ENCODE peak calls at places on chromosomes 2 and 18, in nine cellular contexts. One of them, this sample, is unnamed.

GRCh38 chr2:13822365-13822764 is 810.2 kb upstream of the LRATD1 start:
- DNase-seq in NCI-H1105: no peak
- DNase-seq in D341Med: no peak
- DNase-seq in RWPE2: no peak
- DNase-seq in H54: no peak
- DNase-seq in activated effector memory CD4-positive, alpha-beta T cell treated with anti-CD3 and anti-CD28 coated beads, Interleukin-2, amount 50 U/mL, for 16 hours: no peak
- DNase-seq in NCI-H2081: no peak
- DNase-seq in activated CD4-positive, alpha-beta T cell treated with anti-CD3 and anti-CD28 coated beads, Interleukin-2, amount 50 U/mL, for 1 hour: no peak
- DNase-seq in hepatocyte: no peak
- DNase-seq in this sample: no peak

GRCh38 chr2:100054426-100054825 is 88.0 kb downstream of the AFF3 start:
- DNase-seq in RWPE2: no peak
- DNase-seq in activated CD4-positive, alpha-beta T cell treated with anti-CD3 and anti-CD28 coated beads, Interleukin-2, amount 50 U/mL, for 1 hour: no peak
- DNase-seq in NCI-H2081: no peak
- DNase-seq in hepatocyte: no peak
- DNase-seq in D341Med: no peak
- DNase-seq in NCI-H1105: no peak
- DNase-seq in H54: no peak
- DNase-seq in activated effector memory CD4-positive, alpha-beta T cell treated with anti-CD3 and anti-CD28 coated beads, Interleukin-2, amount 50 U/mL, for 16 hours: no peak
- DNase-seq in this sample: no peak

GRCh38 chr2:17373736-17374135 is 144.5 kb downstream of the RAD51AP2 start:
- DNase-seq in activated CD4-positive, alpha-beta T cell treated with anti-CD3 and anti-CD28 coated beads, Interleukin-2, amount 50 U/mL, for 1 hour: no peak
- DNase-seq in D341Med: no peak
- DNase-seq in activated effector memory CD4-positive, alpha-beta T cell treated with anti-CD3 and anti-CD28 coated beads, Interleukin-2, amount 50 U/mL, for 16 hours: no peak
- DNase-seq in hepatocyte: no peak
- DNase-seq in RWPE2: no peak
- DNase-seq in NCI-H2081: no peak
- DNase-seq in NCI-H1105: no peak
- DNase-seq in H54: no peak
- DNase-seq in this sample: peak

GRCh38 chr2:142980246-142981068 is 103.0 kb downstream of the KYNU start:
- DNase-seq in activated effector memory CD4-positive, alpha-beta T cell treated with anti-CD3 and anti-CD28 coated beads, Interleukin-2, amount 50 U/mL, for 16 hours: no peak
- DNase-seq in activated CD4-positive, alpha-beta T cell treated with anti-CD3 and anti-CD28 coated beads, Interleukin-2, amount 50 U/mL, for 1 hour: no peak
- DNase-seq in NCI-H2081: peak
- DNase-seq in D341Med: peak
- DNase-seq in RWPE2: no peak
- DNase-seq in hepatocyte: peak
- DNase-seq in H54: no peak
- DNase-seq in NCI-H1105: peak
- DNase-seq in this sample: no peak

GRCh38 chr2:134819334-134819733 is 19.1 kb upstream of the ACMSD start:
- DNase-seq in H54: peak
- DNase-seq in RWPE2: no peak
- DNase-seq in hepatocyte: no peak
- DNase-seq in activated effector memory CD4-positive, alpha-beta T cell treated with anti-CD3 and anti-CD28 coated beads, Interleukin-2, amount 50 U/mL, for 16 hours: no peak
- DNase-seq in D341Med: no peak
- DNase-seq in NCI-H1105: no peak
- DNase-seq in NCI-H2081: no peak
- DNase-seq in activated CD4-positive, alpha-beta T cell treated with anti-CD3 and anti-CD28 coated beads, Interleukin-2, amount 50 U/mL, for 1 hour: no peak
- DNase-seq in this sample: peak

GRCh38 chr18:360676-361075 is 92.8 kb upstream of the THOC1 start:
- DNase-seq in H54: no peak
- DNase-seq in activated effector memory CD4-positive, alpha-beta T cell treated with anti-CD3 and anti-CD28 coated beads, Interleukin-2, amount 50 U/mL, for 16 hours: no peak
- DNase-seq in D341Med: no peak
- DNase-seq in RWPE2: no peak
- DNase-seq in NCI-H2081: no peak
- DNase-seq in NCI-H1105: no peak
- DNase-seq in activated CD4-positive, alpha-beta T cell treated with anti-CD3 and anti-CD28 coated beads, Interleukin-2, amount 50 U/mL, for 1 hour: no peak
- DNase-seq in hepatocyte: no peak
- DNase-seq in this sample: no peak

GRCh38 chr2:221629478-221629877 is 57.4 kb upstream of the EPHA4 start:
- DNase-seq in NCI-H2081: no peak
- DNase-seq in RWPE2: no peak
- DNase-seq in activated effector memory CD4-positive, alpha-beta T cell treated with anti-CD3 and anti-CD28 coated beads, Interleukin-2, amount 50 U/mL, for 16 hours: no peak
- DNase-seq in activated CD4-positive, alpha-beta T cell treated with anti-CD3 and anti-CD28 coated beads, Interleukin-2, amount 50 U/mL, for 1 hour: no peak
- DNase-seq in H54: peak
- DNase-seq in NCI-H1105: no peak
- DNase-seq in hepatocyte: peak
- DNase-seq in D341Med: no peak
- DNase-seq in this sample: peak

GRCh38 chr18:9731380-9731779 is 23.3 kb downstream of the RAB31 start:
- DNase-seq in D341Med: no peak
- DNase-seq in RWPE2: no peak
- DNase-seq in hepatocyte: no peak
- DNase-seq in H54: no peak
- DNase-seq in activated CD4-positive, alpha-beta T cell treated with anti-CD3 and anti-CD28 coated beads, Interleukin-2, amount 50 U/mL, for 1 hour: no peak
- DNase-seq in activated effector memory CD4-positive, alpha-beta T cell treated with anti-CD3 and anti-CD28 coated beads, Interleukin-2, amount 50 U/mL, for 16 hours: no peak
- DNase-seq in NCI-H1105: no peak
- DNase-seq in NCI-H2081: no peak
- DNase-seq in this sample: no peak

GRCh38 chr2:224749136-224749535 is 33.0 kb upstream of the CCDC195 start:
- DNase-seq in D341Med: no peak
- DNase-seq in NCI-H2081: peak
- DNase-seq in hepatocyte: no peak
- DNase-seq in RWPE2: no peak
- DNase-seq in NCI-H1105: no peak
- DNase-seq in activated effector memory CD4-positive, alpha-beta T cell treated with anti-CD3 and anti-CD28 coated beads, Interleukin-2, amount 50 U/mL, for 16 hours: no peak
- DNase-seq in H54: no peak
- DNase-seq in activated CD4-positive, alpha-beta T cell treated with anti-CD3 and anti-CD28 coated beads, Interleukin-2, amount 50 U/mL, for 1 hour: no peak
- DNase-seq in this sample: no peak

GRCh38 chr18:36187826-36188721 is 777 bp downstream of the MOCOS start:
- DNase-seq in RWPE2: no peak
- DNase-seq in D341Med: peak
- DNase-seq in activated effector memory CD4-positive, alpha-beta T cell treated with anti-CD3 and anti-CD28 coated beads, Interleukin-2, amount 50 U/mL, for 16 hours: no peak
- DNase-seq in NCI-H2081: no peak
- DNase-seq in H54: peak
- DNase-seq in activated CD4-positive, alpha-beta T cell treated with anti-CD3 and anti-CD28 coated beads, Interleukin-2, amount 50 U/mL, for 1 hour: no peak
- DNase-seq in NCI-H1105: no peak
- DNase-seq in hepatocyte: peak
- DNase-seq in this sample: no peak

GRCh38 chr2:96146881-96147592 is 1.8 kb upstream of the DUSP2 start:
- DNase-seq in D341Med: no peak
- DNase-seq in NCI-H2081: peak
- DNase-seq in hepatocyte: no peak
- DNase-seq in NCI-H1105: peak
- DNase-seq in activated CD4-positive, alpha-beta T cell treated with anti-CD3 and anti-CD28 coated beads, Interleukin-2, amount 50 U/mL, for 1 hour: no peak
- DNase-seq in RWPE2: peak
- DNase-seq in activated effector memory CD4-positive, alpha-beta T cell treated with anti-CD3 and anti-CD28 coated beads, Interleukin-2, amount 50 U/mL, for 16 hours: peak
- DNase-seq in H54: no peak
- DNase-seq in this sample: no peak

GRCh38 chr18:62741118-62741566 is 25.8 kb downstream of the PHLPP1 start:
- DNase-seq in NCI-H1105: no peak
- DNase-seq in NCI-H2081: no peak
- DNase-seq in H54: no peak
- DNase-seq in activated CD4-positive, alpha-beta T cell treated with anti-CD3 and anti-CD28 coated beads, Interleukin-2, amount 50 U/mL, for 1 hour: no peak
- DNase-seq in hepatocyte: peak
- DNase-seq in activated effector memory CD4-positive, alpha-beta T cell treated with anti-CD3 and anti-CD28 coated beads, Interleukin-2, amount 50 U/mL, for 16 hours: no peak
- DNase-seq in RWPE2: no peak
- DNase-seq in D341Med: no peak
- DNase-seq in this sample: no peak

GRCh38 chr2:241804326-241805276 is 4.4 kb upstream of the NEU4 start:
- DNase-seq in RWPE2: no peak
- DNase-seq in D341Med: peak
- DNase-seq in hepatocyte: peak
- DNase-seq in activated CD4-positive, alpha-beta T cell treated with anti-CD3 and anti-CD28 coated beads, Interleukin-2, amount 50 U/mL, for 1 hour: no peak
- DNase-seq in H54: no peak
- DNase-seq in NCI-H2081: no peak
- DNase-seq in activated effector memory CD4-positive, alpha-beta T cell treated with anti-CD3 and anti-CD28 coated beads, Interleukin-2, amount 50 U/mL, for 16 hours: peak
- DNase-seq in NCI-H1105: no peak
- DNase-seq in this sample: no peak

GRCh38 chr18:63775166-63775730 is at the start of gene SERPINB7:
- DNase-seq in D341Med: no peak
- DNase-seq in activated effector memory CD4-positive, alpha-beta T cell treated with anti-CD3 and anti-CD28 coated beads, Interleukin-2, amount 50 U/mL, for 16 hours: no peak
- DNase-seq in NCI-H1105: no peak
- DNase-seq in hepatocyte: peak
- DNase-seq in activated CD4-positive, alpha-beta T cell treated with anti-CD3 and anti-CD28 coated beads, Interleukin-2, amount 50 U/mL, for 1 hour: no peak
- DNase-seq in RWPE2: peak
- DNase-seq in H54: peak
- DNase-seq in NCI-H2081: no peak
- DNase-seq in this sample: peak

GRCh38 chr2:18787726-18788125 is 198.4 kb upstream of the NT5C1B start:
- DNase-seq in D341Med: no peak
- DNase-seq in activated CD4-positive, alpha-beta T cell treated with anti-CD3 and anti-CD28 coated beads, Interleukin-2, amount 50 U/mL, for 1 hour: no peak
- DNase-seq in hepatocyte: peak
- DNase-seq in NCI-H1105: no peak
- DNase-seq in RWPE2: no peak
- DNase-seq in NCI-H2081: no peak
- DNase-seq in H54: no peak
- DNase-seq in activated effector memory CD4-positive, alpha-beta T cell treated with anti-CD3 and anti-CD28 coated beads, Interleukin-2, amount 50 U/mL, for 16 hours: no peak
- DNase-seq in this sample: no peak

GRCh38 chr2:112644933-112645395 is 775 bp upstream of the SLC20A1 start:
- DNase-seq in hepatocyte: no peak
- DNase-seq in activated CD4-positive, alpha-beta T cell treated with anti-CD3 and anti-CD28 coated beads, Interleukin-2, amount 50 U/mL, for 1 hour: no peak
- DNase-seq in activated effector memory CD4-positive, alpha-beta T cell treated with anti-CD3 and anti-CD28 coated beads, Interleukin-2, amount 50 U/mL, for 16 hours: no peak
- DNase-seq in NCI-H2081: no peak
- DNase-seq in D341Med: no peak
- DNase-seq in NCI-H1105: no peak
- DNase-seq in H54: no peak
- DNase-seq in RWPE2: no peak
- DNase-seq in this sample: peak

GRCh38 chr2:9262671-9263171 is 56.1 kb downstream of the ASAP2 start:
- DNase-seq in NCI-H1105: no peak
- DNase-seq in hepatocyte: no peak
- DNase-seq in activated CD4-positive, alpha-beta T cell treated with anti-CD3 and anti-CD28 coated beads, Interleukin-2, amount 50 U/mL, for 1 hour: no peak
- DNase-seq in RWPE2: no peak
- DNase-seq in D341Med: no peak
- DNase-seq in NCI-H2081: no peak
- DNase-seq in H54: no peak
- DNase-seq in activated effector memory CD4-positive, alpha-beta T cell treated with anti-CD3 and anti-CD28 coated beads, Interleukin-2, amount 50 U/mL, for 16 hours: no peak
- DNase-seq in this sample: no peak

GRCh38 chr2:120227111-120227991 is 4.2 kb upstream of the TMEM185B start:
- DNase-seq in activated CD4-positive, alpha-beta T cell treated with anti-CD3 and anti-CD28 coated beads, Interleukin-2, amount 50 U/mL, for 1 hour: no peak
- DNase-seq in RWPE2: no peak
- DNase-seq in activated effector memory CD4-positive, alpha-beta T cell treated with anti-CD3 and anti-CD28 coated beads, Interleukin-2, amount 50 U/mL, for 16 hours: no peak
- DNase-seq in NCI-H1105: no peak
- DNase-seq in H54: no peak
- DNase-seq in NCI-H2081: no peak
- DNase-seq in hepatocyte: no peak
- DNase-seq in D341Med: no peak
- DNase-seq in this sample: no peak

GRCh38 chr2:43762286-43762685 is 11.6 kb upstream of the DYNC2LI1 start:
- DNase-seq in H54: no peak
- DNase-seq in hepatocyte: no peak
- DNase-seq in NCI-H1105: no peak
- DNase-seq in NCI-H2081: no peak
- DNase-seq in activated CD4-positive, alpha-beta T cell treated with anti-CD3 and anti-CD28 coated beads, Interleukin-2, amount 50 U/mL, for 1 hour: no peak
- DNase-seq in RWPE2: no peak
- DNase-seq in D341Med: no peak
- DNase-seq in activated effector memory CD4-positive, alpha-beta T cell treated with anti-CD3 and anti-CD28 coated beads, Interleukin-2, amount 50 U/mL, for 16 hours: no peak
- DNase-seq in this sample: no peak

GRCh38 chr2:230512955-230513748 is 97.2 kb downstream of the SP100 start:
- DNase-seq in RWPE2: no peak
- DNase-seq in activated CD4-positive, alpha-beta T cell treated with anti-CD3 and anti-CD28 coated beads, Interleukin-2, amount 50 U/mL, for 1 hour: no peak
- DNase-seq in D341Med: no peak
- DNase-seq in H54: no peak
- DNase-seq in hepatocyte: peak
- DNase-seq in activated effector memory CD4-positive, alpha-beta T cell treated with anti-CD3 and anti-CD28 coated beads, Interleukin-2, amount 50 U/mL, for 16 hours: no peak
- DNase-seq in NCI-H2081: no peak
- DNase-seq in NCI-H1105: no peak
- DNase-seq in this sample: no peak

GRCh38 chr2:159117658-159118057 is 149.2 kb downstream of the TANC1 start:
- DNase-seq in H54: no peak
- DNase-seq in hepatocyte: no peak
- DNase-seq in NCI-H2081: no peak
- DNase-seq in D341Med: no peak
- DNase-seq in RWPE2: no peak
- DNase-seq in activated effector memory CD4-positive, alpha-beta T cell treated with anti-CD3 and anti-CD28 coated beads, Interleukin-2, amount 50 U/mL, for 16 hours: no peak
- DNase-seq in NCI-H1105: no peak
- DNase-seq in activated CD4-positive, alpha-beta T cell treated with anti-CD3 and anti-CD28 coated beads, Interleukin-2, amount 50 U/mL, for 1 hour: no peak
- DNase-seq in this sample: no peak

GRCh38 chr2:39158351-39158750 is 37.5 kb upstream of the SOS1 start:
- DNase-seq in NCI-H1105: no peak
- DNase-seq in H54: no peak
- DNase-seq in NCI-H2081: no peak
- DNase-seq in activated CD4-positive, alpha-beta T cell treated with anti-CD3 and anti-CD28 coated beads, Interleukin-2, amount 50 U/mL, for 1 hour: no peak
- DNase-seq in RWPE2: no peak
- DNase-seq in hepatocyte: no peak
- DNase-seq in activated effector memory CD4-positive, alpha-beta T cell treated with anti-CD3 and anti-CD28 coated beads, Interleukin-2, amount 50 U/mL, for 16 hours: no peak
- DNase-seq in D341Med: no peak
- DNase-seq in this sample: no peak

GRCh38 chr2:137467246-137467862 is 496.9 kb upstream of the HNMT start:
- DNase-seq in hepatocyte: peak
- DNase-seq in NCI-H2081: peak
- DNase-seq in NCI-H1105: peak
- DNase-seq in activated effector memory CD4-positive, alpha-beta T cell treated with anti-CD3 and anti-CD28 coated beads, Interleukin-2, amount 50 U/mL, for 16 hours: no peak
- DNase-seq in H54: peak
- DNase-seq in RWPE2: no peak
- DNase-seq in D341Med: peak
- DNase-seq in activated CD4-positive, alpha-beta T cell treated with anti-CD3 and anti-CD28 coated beads, Interleukin-2, amount 50 U/mL, for 1 hour: no peak
- DNase-seq in this sample: peak

GRCh38 chr2:197161738-197162137 is 148.8 kb downstream of the ANKRD44 start:
- DNase-seq in hepatocyte: no peak
- DNase-seq in D341Med: no peak
- DNase-seq in H54: no peak
- DNase-seq in NCI-H1105: no peak
- DNase-seq in RWPE2: no peak
- DNase-seq in NCI-H2081: no peak
- DNase-seq in activated effector memory CD4-positive, alpha-beta T cell treated with anti-CD3 and anti-CD28 coated beads, Interleukin-2, amount 50 U/mL, for 16 hours: no peak
- DNase-seq in activated CD4-positive, alpha-beta T cell treated with anti-CD3 and anti-CD28 coated beads, Interleukin-2, amount 50 U/mL, for 1 hour: no peak
- DNase-seq in this sample: no peak

GRCh38 chr18:75727479-75727878 is 300.0 kb upstream of the SMIM21 start:
- DNase-seq in activated effector memory CD4-positive, alpha-beta T cell treated with anti-CD3 and anti-CD28 coated beads, Interleukin-2, amount 50 U/mL, for 16 hours: peak
- DNase-seq in D341Med: peak
- DNase-seq in NCI-H2081: peak
- DNase-seq in RWPE2: no peak
- DNase-seq in H54: no peak
- DNase-seq in NCI-H1105: peak
- DNase-seq in activated CD4-positive, alpha-beta T cell treated with anti-CD3 and anti-CD28 coated beads, Interleukin-2, amount 50 U/mL, for 1 hour: peak
- DNase-seq in hepatocyte: peak
- DNase-seq in this sample: no peak

GRCh38 chr2:171432969-171433762 is 624 bp downstream of the METTL8 start:
- DNase-seq in activated effector memory CD4-positive, alpha-beta T cell treated with anti-CD3 and anti-CD28 coated beads, Interleukin-2, amount 50 U/mL, for 16 hours: peak
- DNase-seq in NCI-H2081: peak
- DNase-seq in D341Med: peak
- DNase-seq in hepatocyte: peak
- DNase-seq in RWPE2: peak
- DNase-seq in NCI-H1105: peak
- DNase-seq in H54: no peak
- DNase-seq in activated CD4-positive, alpha-beta T cell treated with anti-CD3 and anti-CD28 coated beads, Interleukin-2, amount 50 U/mL, for 1 hour: no peak
- DNase-seq in this sample: no peak

GRCh38 chr2:239638376-239638775 is 237.6 kb upstream of the HDAC4 start:
- DNase-seq in activated effector memory CD4-positive, alpha-beta T cell treated with anti-CD3 and anti-CD28 coated beads, Interleukin-2, amount 50 U/mL, for 16 hours: no peak
- DNase-seq in NCI-H1105: no peak
- DNase-seq in D341Med: no peak
- DNase-seq in hepatocyte: no peak
- DNase-seq in RWPE2: no peak
- DNase-seq in NCI-H2081: no peak
- DNase-seq in activated CD4-positive, alpha-beta T cell treated with anti-CD3 and anti-CD28 coated beads, Interleukin-2, amount 50 U/mL, for 1 hour: no peak
- DNase-seq in H54: no peak
- DNase-seq in this sample: no peak

GRCh38 chr18:51098082-51098481 is 68.1 kb downstream of the SMAD4 start:
- DNase-seq in D341Med: no peak
- DNase-seq in NCI-H2081: no peak
- DNase-seq in activated CD4-positive, alpha-beta T cell treated with anti-CD3 and anti-CD28 coated beads, Interleukin-2, amount 50 U/mL, for 1 hour: no peak
- DNase-seq in H54: no peak
- DNase-seq in RWPE2: no peak
- DNase-seq in NCI-H1105: no peak
- DNase-seq in activated effector memory CD4-positive, alpha-beta T cell treated with anti-CD3 and anti-CD28 coated beads, Interleukin-2, amount 50 U/mL, for 16 hours: no peak
- DNase-seq in hepatocyte: no peak
- DNase-seq in this sample: no peak

GRCh38 chr2:84181927-84182326 is 277.2 kb downstream of the SUCLG1 start:
- DNase-seq in NCI-H1105: no peak
- DNase-seq in activated CD4-positive, alpha-beta T cell treated with anti-CD3 and anti-CD28 coated beads, Interleukin-2, amount 50 U/mL, for 1 hour: no peak
- DNase-seq in H54: no peak
- DNase-seq in activated effector memory CD4-positive, alpha-beta T cell treated with anti-CD3 and anti-CD28 coated beads, Interleukin-2, amount 50 U/mL, for 16 hours: no peak
- DNase-seq in hepatocyte: peak
- DNase-seq in RWPE2: no peak
- DNase-seq in NCI-H2081: no peak
- DNase-seq in D341Med: no peak
- DNase-seq in this sample: no peak

GRCh38 chr2:15588329-15588919 is 3.2 kb upstream of the DDX1 start:
- DNase-seq in hepatocyte: peak
- DNase-seq in NCI-H2081: peak
- DNase-seq in RWPE2: no peak
- DNase-seq in NCI-H1105: peak
- DNase-seq in activated CD4-positive, alpha-beta T cell treated with anti-CD3 and anti-CD28 coated beads, Interleukin-2, amount 50 U/mL, for 1 hour: peak
- DNase-seq in activated effector memory CD4-positive, alpha-beta T cell treated with anti-CD3 and anti-CD28 coated beads, Interleukin-2, amount 50 U/mL, for 16 hours: peak
- DNase-seq in D341Med: peak
- DNase-seq in H54: peak
- DNase-seq in this sample: peak

GRCh38 chr2:212595036-212595654 is 56.5 kb upstream of the ERBB4 start:
- DNase-seq in NCI-H2081: peak
- DNase-seq in hepatocyte: no peak
- DNase-seq in H54: no peak
- DNase-seq in activated effector memory CD4-positive, alpha-beta T cell treated with anti-CD3 and anti-CD28 coated beads, Interleukin-2, amount 50 U/mL, for 16 hours: no peak
- DNase-seq in activated CD4-positive, alpha-beta T cell treated with anti-CD3 and anti-CD28 coated beads, Interleukin-2, amount 50 U/mL, for 1 hour: no peak
- DNase-seq in D341Med: peak
- DNase-seq in RWPE2: no peak
- DNase-seq in NCI-H1105: no peak
- DNase-seq in this sample: no peak